ENCODE peak calls at places on chromosomes 13 and 19, in seven cellular contexts. One of them, this sample, is unnamed. For H3K9me3, the result is how much of the 10 kb centered on the place peaks cover.

GRCh38 chr19:51127755-51128154 is 3.0 kb downstream of the SIGLEC9 start:
- DNase-seq in neural progenitor cell: no peak
- DNase-seq in tibial nerve: peak
- DNase-seq in spleen: peak
- DNase-seq in thoracic aorta: no peak
- DNase-seq in colonic mucosa: no peak
- DNase-seq in heart left ventricle: peak
- DNase-seq in this sample: no peak

GRCh38 chr19:13018037-13018914 is 23.0 kb downstream of the NFIX start:
- DNase-seq in neural progenitor cell: peak
- DNase-seq in tibial nerve: peak
- DNase-seq in spleen: no peak
- DNase-seq in thoracic aorta: no peak
- DNase-seq in colonic mucosa: no peak
- DNase-seq in heart left ventricle: peak
- DNase-seq in this sample: no peak

GRCh38 chr13:100461309-100462035 is 127.1 kb downstream of the GGACT start:
- DNase-seq in neural progenitor cell: peak
- DNase-seq in tibial nerve: no peak
- DNase-seq in spleen: no peak
- DNase-seq in thoracic aorta: no peak
- DNase-seq in colonic mucosa: no peak
- DNase-seq in heart left ventricle: no peak
- DNase-seq in this sample: no peak

GRCh38 chr19:42555317-42555716 is 27.0 kb upstream of the CEACAM1 start:
- DNase-seq in neural progenitor cell: peak
- DNase-seq in tibial nerve: no peak
- DNase-seq in spleen: peak
- DNase-seq in thoracic aorta: no peak
- DNase-seq in colonic mucosa: no peak
- DNase-seq in heart left ventricle: peak
- DNase-seq in this sample: no peak

GRCh38 chr13:26133851-26134250 is 82.0 kb upstream of the SHISA2 start:
- DNase-seq in neural progenitor cell: no peak
- DNase-seq in tibial nerve: no peak
- DNase-seq in spleen: no peak
- DNase-seq in thoracic aorta: no peak
- DNase-seq in colonic mucosa: no peak
- DNase-seq in heart left ventricle: no peak
- DNase-seq in this sample: no peak

GRCh38 chr13:44174769-44175425 is 198.7 kb upstream of the SERP2 start:
- DNase-seq in neural progenitor cell: no peak
- DNase-seq in tibial nerve: peak
- DNase-seq in spleen: no peak
- DNase-seq in thoracic aorta: no peak
- DNase-seq in colonic mucosa: no peak
- DNase-seq in heart left ventricle: no peak
- DNase-seq in this sample: no peak

GRCh38 chr19:53101518-53101917 is 1.7 kb downstream of the ZNF160 start:
- DNase-seq in neural progenitor cell: no peak
- DNase-seq in tibial nerve: no peak
- DNase-seq in spleen: no peak
- DNase-seq in thoracic aorta: no peak
- DNase-seq in colonic mucosa: no peak
- DNase-seq in heart left ventricle: no peak
- DNase-seq in this sample: no peak

GRCh38 chr13:27026396-27026795 is 145.2 kb downstream of the USP12 start:
- DNase-seq in neural progenitor cell: no peak
- DNase-seq in tibial nerve: no peak
- DNase-seq in spleen: no peak
- DNase-seq in thoracic aorta: no peak
- DNase-seq in colonic mucosa: no peak
- DNase-seq in heart left ventricle: no peak
- DNase-seq in this sample: no peak

GRCh38 chr19:38596057-38596981 is 21.4 kb downstream of the MAP4K1 start:
- DNase-seq in neural progenitor cell: peak
- DNase-seq in tibial nerve: no peak
- DNase-seq in spleen: no peak
- DNase-seq in thoracic aorta: no peak
- DNase-seq in colonic mucosa: peak
- DNase-seq in heart left ventricle: peak
- DNase-seq in this sample: no peak

GRCh38 chr13:46527237-46527636 is 25.7 kb upstream of the LRCH1 start:
- DNase-seq in neural progenitor cell: no peak
- DNase-seq in tibial nerve: no peak
- DNase-seq in spleen: no peak
- DNase-seq in thoracic aorta: no peak
- DNase-seq in colonic mucosa: no peak
- DNase-seq in heart left ventricle: no peak
- DNase-seq in this sample: no peak

GRCh38 chr19:55041627-55042343 is 3.7 kb upstream of the GP6 start:
- DNase-seq in neural progenitor cell: no peak
- DNase-seq in tibial nerve: no peak
- DNase-seq in spleen: no peak
- DNase-seq in thoracic aorta: no peak
- DNase-seq in colonic mucosa: no peak
- DNase-seq in heart left ventricle: no peak
- DNase-seq in this sample: no peak

GRCh38 chr19:45473366-45474190 is 5.8 kb downstream of the FOSB start:
- DNase-seq in neural progenitor cell: peak
- DNase-seq in tibial nerve: no peak
- DNase-seq in spleen: no peak
- DNase-seq in thoracic aorta: no peak
- DNase-seq in colonic mucosa: no peak
- DNase-seq in heart left ventricle: no peak
- DNase-seq in this sample: no peak

GRCh38 chr13:110323172-110323851 is 16.2 kb downstream of the COL4A2 start:
- DNase-seq in neural progenitor cell: no peak
- DNase-seq in tibial nerve: no peak
- DNase-seq in spleen: no peak
- DNase-seq in thoracic aorta: no peak
- DNase-seq in colonic mucosa: no peak
- DNase-seq in heart left ventricle: no peak
- DNase-seq in this sample: no peak

GRCh38 chr13:45381196-45381595 is 37.0 kb downstream of the SLC25A30 start:
- DNase-seq in neural progenitor cell: no peak
- DNase-seq in tibial nerve: no peak
- DNase-seq in spleen: no peak
- DNase-seq in thoracic aorta: no peak
- DNase-seq in colonic mucosa: no peak
- DNase-seq in heart left ventricle: no peak
- DNase-seq in this sample: no peak

GRCh38 chr19:6446452-6446851 is 12.9 kb upstream of the SLC25A41 start:
- DNase-seq in neural progenitor cell: no peak
- DNase-seq in tibial nerve: no peak
- DNase-seq in spleen: no peak
- DNase-seq in thoracic aorta: no peak
- DNase-seq in colonic mucosa: no peak
- DNase-seq in heart left ventricle: no peak
- DNase-seq in this sample: no peak

GRCh38 chr19:29668746-29669609 is 3.7 kb downstream of the PLEKHF1 start:
- DNase-seq in neural progenitor cell: no peak
- DNase-seq in tibial nerve: no peak
- DNase-seq in spleen: peak
- DNase-seq in thoracic aorta: no peak
- DNase-seq in colonic mucosa: no peak
- DNase-seq in heart left ventricle: no peak
- DNase-seq in this sample: no peak
- TF ChIP-seq CTCF in neural progenitor cell: peak
- TF ChIP-seq CTCF in tibial nerve: no peak
- TF ChIP-seq CTCF in spleen: no peak
- TF ChIP-seq CTCF in thoracic aorta: no peak
- TF ChIP-seq CTCF in colonic mucosa: no peak
- TF ChIP-seq CTCF in heart left ventricle: peak
- TF ChIP-seq CTCF in this sample: no peak

DNA sequence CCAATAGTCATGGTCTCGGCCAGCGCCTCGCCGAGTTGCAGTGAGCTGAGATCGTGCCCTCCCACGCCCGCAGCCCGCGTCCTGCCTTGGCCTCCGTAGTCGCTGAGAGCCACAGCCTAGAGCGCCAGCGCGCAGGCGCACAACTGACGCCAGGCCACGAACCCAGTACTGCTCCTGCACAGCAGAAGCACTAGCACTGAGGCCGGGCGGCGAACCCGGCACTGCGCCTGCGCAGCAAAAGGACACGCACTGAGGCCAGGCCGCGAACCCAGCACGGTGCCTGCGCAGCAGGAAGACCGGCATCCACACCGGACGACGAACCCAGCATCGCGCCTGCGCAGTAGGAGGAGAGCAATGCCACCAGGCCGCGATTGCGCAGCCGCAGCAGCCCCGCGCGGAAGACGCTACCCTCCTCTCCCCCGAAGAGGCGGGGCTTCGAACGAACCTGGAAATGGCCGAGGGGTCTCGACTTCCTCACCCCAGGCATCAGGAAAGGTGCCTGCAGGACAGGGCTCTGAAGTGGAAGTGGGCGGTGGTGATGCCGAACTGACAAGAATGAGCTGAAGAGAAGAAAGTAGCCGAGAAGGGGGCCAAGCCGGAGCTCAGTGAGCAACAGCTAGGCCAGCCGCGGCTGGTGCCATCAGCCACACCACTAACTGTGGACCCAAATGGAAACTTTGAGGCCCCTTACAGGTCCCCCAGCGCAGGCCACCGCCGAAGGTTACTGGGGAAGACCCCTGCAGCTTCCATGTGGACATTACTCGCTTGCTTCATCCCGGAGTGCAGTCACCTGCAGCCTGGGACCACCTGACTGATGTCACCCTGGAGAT is 7.5 kb downstream of the F10 start:
- DNase-seq in neural progenitor cell: no peak
- DNase-seq in tibial nerve: no peak
- DNase-seq in spleen: peak
- DNase-seq in thoracic aorta: no peak
- DNase-seq in colonic mucosa: no peak
- DNase-seq in heart left ventricle: peak
- DNase-seq in this sample: no peak
- H3K4me3 ChIP-seq in neural progenitor cell: no peak
- H3K4me3 ChIP-seq in tibial nerve: peak
- H3K4me3 ChIP-seq in spleen: peak
- H3K4me3 ChIP-seq in thoracic aorta: peak
- H3K4me3 ChIP-seq in colonic mucosa: no peak
- H3K4me3 ChIP-seq in heart left ventricle: peak
- H3K4me3 ChIP-seq in this sample: peak

GRCh38 chr19:34960103-34960805 is 3.8 kb downstream of the ZNF792 start:
- DNase-seq in neural progenitor cell: no peak
- DNase-seq in tibial nerve: no peak
- DNase-seq in spleen: peak
- DNase-seq in thoracic aorta: no peak
- DNase-seq in colonic mucosa: no peak
- DNase-seq in heart left ventricle: no peak
- DNase-seq in this sample: no peak
- H3K9me3 ChIP-seq in neural progenitor cell: under half
- H3K9me3 ChIP-seq in tibial nerve: under half
- H3K9me3 ChIP-seq in spleen: half or more
- H3K9me3 ChIP-seq in thoracic aorta: half or more
- H3K9me3 ChIP-seq in colonic mucosa: under half
- H3K9me3 ChIP-seq in heart left ventricle: under half
- H3K9me3 ChIP-seq in this sample: under half

DNA sequence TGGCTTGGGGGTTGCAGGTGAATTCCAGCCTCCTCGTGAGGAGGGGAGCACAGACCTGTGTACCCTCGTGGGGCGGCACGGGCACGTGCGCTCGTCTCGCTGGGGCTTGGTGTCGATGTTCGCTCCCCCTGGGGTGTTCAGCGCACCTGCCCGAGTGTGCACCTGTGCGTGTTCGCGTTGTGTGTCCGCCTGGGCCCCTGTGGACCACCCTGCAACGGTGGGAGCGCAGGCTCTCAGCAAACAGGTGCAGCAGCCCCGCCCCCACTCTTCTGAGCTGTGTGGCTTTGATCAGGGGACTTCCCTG is 453 bp downstream of the SMIM17 start:
- DNase-seq in neural progenitor cell: no peak
- DNase-seq in tibial nerve: no peak
- DNase-seq in spleen: no peak
- DNase-seq in thoracic aorta: no peak
- DNase-seq in colonic mucosa: no peak
- DNase-seq in heart left ventricle: no peak
- DNase-seq in this sample: no peak
- TF ChIP-seq CTCF in neural progenitor cell: no peak
- TF ChIP-seq CTCF in tibial nerve: no peak
- TF ChIP-seq CTCF in spleen: no peak
- TF ChIP-seq CTCF in thoracic aorta: no peak
- TF ChIP-seq CTCF in colonic mucosa: no peak
- TF ChIP-seq CTCF in heart left ventricle: no peak
- TF ChIP-seq CTCF in this sample: no peak

GRCh38 chr13:99046851-99047250 is 69.0 kb upstream of the DOCK9 start:
- DNase-seq in neural progenitor cell: no peak
- DNase-seq in tibial nerve: no peak
- DNase-seq in spleen: no peak
- DNase-seq in thoracic aorta: no peak
- DNase-seq in colonic mucosa: no peak
- DNase-seq in heart left ventricle: no peak
- DNase-seq in this sample: no peak
- H3K4me3 ChIP-seq in neural progenitor cell: no peak
- H3K4me3 ChIP-seq in tibial nerve: no peak
- H3K4me3 ChIP-seq in spleen: no peak
- H3K4me3 ChIP-seq in thoracic aorta: no peak
- H3K4me3 ChIP-seq in colonic mucosa: no peak
- H3K4me3 ChIP-seq in heart left ventricle: no peak
- H3K4me3 ChIP-seq in this sample: no peak

GRCh38 chr19:21434516-21434915 is 37.6 kb downstream of the ZNF493 start:
- DNase-seq in neural progenitor cell: no peak
- DNase-seq in tibial nerve: no peak
- DNase-seq in spleen: no peak
- DNase-seq in thoracic aorta: no peak
- DNase-seq in colonic mucosa: no peak
- DNase-seq in heart left ventricle: no peak
- DNase-seq in this sample: no peak
- H3K9me3 ChIP-seq in neural progenitor cell: under half
- H3K9me3 ChIP-seq in tibial nerve: under half
- H3K9me3 ChIP-seq in spleen: half or more
- H3K9me3 ChIP-seq in thoracic aorta: under half
- H3K9me3 ChIP-seq in colonic mucosa: under half
- H3K9me3 ChIP-seq in heart left ventricle: under half
- H3K9me3 ChIP-seq in this sample: under half

GRCh38 chr19:49422407-49423277 is 599 bp downstream of the PTH2 start:
- DNase-seq in neural progenitor cell: peak
- DNase-seq in tibial nerve: no peak
- DNase-seq in spleen: no peak
- DNase-seq in thoracic aorta: no peak
- DNase-seq in colonic mucosa: peak
- DNase-seq in heart left ventricle: peak
- DNase-seq in this sample: no peak
- TF ChIP-seq CTCF in neural progenitor cell: peak
- TF ChIP-seq CTCF in tibial nerve: no peak
- TF ChIP-seq CTCF in spleen: peak
- TF ChIP-seq CTCF in thoracic aorta: peak
- TF ChIP-seq CTCF in colonic mucosa: no peak
- TF ChIP-seq CTCF in heart left ventricle: peak
- TF ChIP-seq CTCF in this sample: peak

This sample was measured in RWPE2.